ENCODE peak calls at places on chromosome 7, in seven cellular contexts. G, A, Z, R, E, U and J are unnamed samples.

GRCh38 chr7:90756366-90756765 is 160.2 kb downstream of the CDK14 start:
- DNase-seq in G (no peak), A (no peak), Z (no peak), R (no peak), E (no peak), U (no peak), J (no peak)

GRCh38 chr7:4248295-4248694 is 433.8 kb upstream of the FOXK1 start:
- DNase-seq in G (no peak), A (no peak), Z (no peak), R (no peak), E (no peak), U (no peak), J (no peak)

GRCh38 chr7:56175086-56175760 is 59.0 kb upstream of the NUPR2 start:
- DNase-seq in G (no peak), A (no peak), Z (no peak), R (peak), E (no peak), U (no peak), J (no peak)

GRCh38 chr7:106041140-106041717 is 70.9 kb downstream of the SYPL1 start:
- DNase-seq in G (peak), A (no peak), Z (peak), R (peak), E (peak), U (peak), J (no peak)

GRCh38 chr7:92976931-92977330 is 140.6 kb upstream of the CDK6 start:
- DNase-seq in G (no peak), A (no peak), Z (no peak), R (no peak), E (no peak), U (no peak), J (no peak)

GRCh38 chr7:22549051-22549450 is 49.1 kb upstream of the STEAP1B start:
- DNase-seq in G (no peak), A (no peak), Z (no peak), R (no peak), E (no peak), U (no peak), J (no peak)

GRCh38 chr7:46352335-46352954 is 431.4 kb upstream of the IGFBP3 start:
- DNase-seq in G (peak), A (peak), Z (peak), R (no peak), E (peak), U (peak), J (no peak)

GRCh38 chr7:137932881-137933269 is 69.0 kb downstream of the CREB3L2 start:
- DNase-seq in G (no peak), A (no peak), Z (no peak), R (no peak), E (peak), U (peak), J (peak)

GRCh38 chr7:131948434-131949053 is 392.1 kb upstream of the PODXL start:
- DNase-seq in G (no peak), A (peak), Z (no peak), R (no peak), E (no peak), U (peak), J (peak)

GRCh38 chr7:44977304-44977858 is 1.4 kb downstream of the MYO1G start:
- DNase-seq in G (peak), A (no peak), Z (no peak), R (no peak), E (no peak), U (no peak), J (no peak)

GRCh38 chr7:140041626-140042385 is 20.9 kb downstream of the PARP12 start:
- DNase-seq in G (no peak), A (no peak), Z (no peak), R (no peak), E (peak), U (no peak), J (no peak)

DNA sequence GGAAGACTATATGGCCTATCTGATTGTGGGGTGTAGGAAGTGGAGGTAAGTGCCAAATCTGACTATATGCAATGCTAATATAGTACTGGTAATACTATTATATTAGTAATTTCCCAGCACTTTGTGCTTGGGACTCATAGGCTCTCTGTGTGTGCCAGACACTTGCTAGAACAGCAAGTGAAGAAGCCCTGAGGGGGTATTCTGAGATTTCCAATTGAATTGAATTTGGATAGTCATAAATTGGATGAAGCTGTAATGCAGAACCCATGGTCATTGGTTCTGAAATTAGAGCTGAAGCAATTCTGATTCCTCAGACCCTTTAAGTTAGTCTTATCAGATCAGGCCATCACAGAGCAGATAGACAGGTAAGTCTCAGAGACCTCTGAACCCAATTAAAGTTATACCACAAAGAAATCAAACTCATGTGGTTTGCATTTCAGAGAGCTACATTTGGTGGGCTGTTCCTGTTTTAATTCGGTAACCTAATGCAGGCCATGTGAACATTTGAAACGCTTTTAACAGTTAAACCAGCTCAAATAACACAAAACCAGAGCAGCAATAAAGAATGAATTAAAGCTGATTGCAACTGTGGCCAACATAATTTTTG is 179.5 kb downstream of the CREB5 start:
- DNase-seq in G (no peak), A (no peak), Z (no peak), R (no peak), E (no peak), U (no peak), J (no peak)
- H3K27ac ChIP-seq in G (no peak), A (no peak), Z (no peak), R (no peak), E (no peak), U (no peak), J (no peak)

GRCh38 chr7:129376076-129376777 is 58.0 kb upstream of the STRIP2 start:
- DNase-seq in G (peak), A (peak), Z (peak), R (peak), E (peak), U (peak), J (peak)

GRCh38 chr7:129373651-129374428 is 60.4 kb upstream of the STRIP2 start:
- DNase-seq in G (no peak), A (no peak), Z (no peak), R (no peak), E (no peak), U (no peak), J (no peak)

GRCh38 chr7:129370812-129371211 is 63.4 kb upstream of the STRIP2 start:
- DNase-seq in G (no peak), A (no peak), Z (no peak), R (no peak), E (peak), U (peak), J (no peak)

GRCh38 chr7:129376778-129377700 is 57.2 kb upstream of the STRIP2 start:
- DNase-seq in G (no peak), A (no peak), Z (no peak), R (no peak), E (peak), U (no peak), J (no peak)

GRCh38 chr7:129375221-129375938 is 58.9 kb upstream of the STRIP2 start:
- DNase-seq in G (no peak), A (no peak), Z (no peak), R (no peak), E (no peak), U (no peak), J (no peak)
- H3K27ac ChIP-seq in G (no peak), A (no peak), Z (peak), R (peak), E (no peak), U (no peak), J (no peak)

GRCh38 chr7:50687575-50688261 is 95.0 kb downstream of the GRB10 start:
- DNase-seq in G (no peak), A (no peak), Z (no peak), R (no peak), E (peak), U (no peak), J (no peak)
- H3K27ac ChIP-seq in G (no peak), A (no peak), Z (no peak), R (no peak), E (no peak), U (no peak), J (no peak)

GRCh38 chr7:116215550-116215949 is 5.2 kb downstream of the TES start:
- DNase-seq in G (no peak), A (no peak), Z (no peak), R (no peak), E (no peak), U (no peak), J (no peak)
- H3K27ac ChIP-seq in G (peak), A (no peak), Z (no peak), R (no peak), E (no peak), U (no peak), J (no peak)